ENCODE peak calls at places on chromosomes 13 and 19, in ten cellular contexts. I is central memory CD4-positive, alpha-beta T cell; P is mesenchymal stem cell; R is fibroblast of mammary gland; N is activated CD4-positive, alpha-beta T cell treated with anti-CD3 and anti-CD28 coated beads, Interleukin-2, amount 50 U/mL, for 1 hour; G is hippocampal formation; X is mesothelial cell of epicardium; E is HFFc6; Y is sciatic nerve; F is aorta. Z is an unnamed sample.

GRCh38 chr13:24224232-24224680 is 63.7 kb downstream of the SPATA13 start:
- DNase-seq in N (no peak), P (no peak), G (no peak), F (no peak), R (no peak), X (no peak), E (no peak), Y (no peak), I (no peak), Z (no peak)

GRCh38 chr19:7505682-7506384 is 10.1 kb upstream of the ZNF358 start:
- DNase-seq in N (no peak), I (no peak), Y (peak), G (no peak), X (no peak), P (peak), E (no peak), F (no peak), R (no peak), Z (no peak)

GRCh38 chr19:52825765-52826164 is 4.3 kb upstream of the ZNF28 start:
- DNase-seq in R (no peak), N (no peak), X (no peak), I (no peak), P (no peak), Y (no peak), E (no peak), F (no peak), G (no peak), Z (no peak)

GRCh38 chr19:3109491-3109890 is 15.3 kb downstream of the GNA11 start:
- DNase-seq in R (no peak), P (no peak), N (no peak), Y (no peak), G (no peak), I (no peak), E (no peak), F (no peak), X (no peak), Z (no peak)

GRCh38 chr19:16572332-16573211 is at the start of gene SLC35E1:
- DNase-seq in I (peak), G (peak), F (peak), N (peak), X (peak), E (peak), R (peak), Y (peak), P (peak), Z (peak)

GRCh38 chr13:40490086-40490723 is 176.2 kb downstream of the FOXO1 start:
- DNase-seq in F (no peak), I (peak), R (no peak), Y (no peak), P (no peak), E (no peak), X (no peak), N (peak), G (no peak), Z (no peak)

GRCh38 chr19:41691268-41691970 is 3.3 kb upstream of the CEACAM7 start:
- DNase-seq in G (no peak), F (peak), P (no peak), E (no peak), X (no peak), Y (peak), R (peak), N (peak), I (peak), Z (no peak)

GRCh38 chr19:10550336-10550735 is 6.6 kb downstream of the ATG4D start:
- DNase-seq in X (no peak), G (no peak), F (no peak), Y (no peak), I (no peak), E (no peak), P (no peak), N (no peak), R (no peak), Z (no peak)

GRCh38 chr13:68051910-68052309 is 821.8 kb upstream of the PCDH9 start:
- DNase-seq in R (no peak), G (no peak), E (no peak), N (no peak), X (no peak), F (no peak), P (no peak), Y (no peak), I (no peak), Z (no peak)

GRCh38 chr13:79455331-79455730 is 25.6 kb upstream of the NDFIP2 start:
- DNase-seq in R (peak), Y (no peak), X (no peak), I (no peak), F (no peak), P (no peak), N (no peak), G (no peak), E (peak), Z (no peak)

GRCh38 chr13:24207841-24208240 is 47.3 kb downstream of the SPATA13 start:
- DNase-seq in Y (no peak), E (no peak), I (no peak), G (no peak), P (no peak), R (no peak), X (no peak), N (no peak), F (no peak), Z (no peak)

GRCh38 chr19:3785464-3785937 is 680 bp downstream of the MATK start:
- DNase-seq in N (no peak), Y (no peak), X (no peak), E (no peak), I (no peak), G (no peak), R (no peak), F (no peak), P (no peak), Z (no peak)

GRCh38 chr13:97945792-97946419 is 7.6 kb upstream of the IPO5 start:
- DNase-seq in G (no peak), X (no peak), Y (no peak), N (no peak), R (no peak), I (no peak), F (no peak), E (peak), P (no peak), Z (no peak)

GRCh38 chr19:33755314-33756020 is 41.2 kb upstream of the KCTD15 start:
- DNase-seq in P (no peak), G (no peak), X (no peak), Y (no peak), I (no peak), F (no peak), N (no peak), E (no peak), R (no peak), Z (peak)

GRCh38 chr13:77386046-77386445 is 59.2 kb upstream of the MYCBP2 start:
- DNase-seq in Y (no peak), X (no peak), F (no peak), E (no peak), G (no peak), I (no peak), R (peak), N (no peak), P (no peak), Z (no peak)

GRCh38 chr19:49718511-49718910 is 27.6 kb downstream of the CPT1C start:
- DNase-seq in N (no peak), Y (no peak), I (no peak), R (no peak), E (no peak), X (no peak), F (no peak), P (peak), G (no peak), Z (no peak)

GRCh38 chr19:35556025-35556590 is 7.3 kb downstream of the ATP4A start:
- DNase-seq in N (no peak), P (no peak), Y (no peak), F (no peak), X (no peak), E (no peak), G (no peak), I (no peak), R (no peak), Z (no peak)

GRCh38 chr19:17576758-17577532 is 21.5 kb downstream of the COLGALT1 start:
- DNase-seq in E (no peak), R (peak), N (no peak), Y (peak), P (no peak), X (no peak), G (no peak), I (no peak), F (no peak), Z (no peak)

GRCh38 chr13:77112961-77113360 is 86.0 kb upstream of the FBXL3 start:
- DNase-seq in E (no peak), X (no peak), N (no peak), I (no peak), Y (no peak), P (no peak), G (no peak), F (no peak), R (no peak), Z (no peak)

GRCh38 chr19:7099597-7099921 is 30.1 kb downstream of the ZNF557 start:
- DNase-seq in F (no peak), R (no peak), N (peak), I (no peak), P (no peak), X (no peak), Y (no peak), G (no peak), E (no peak), Z (no peak)

GRCh38 chr13:34502621-34503020 is 439.4 kb upstream of the NBEA start:
- DNase-seq in N (no peak), R (no peak), G (no peak), P (no peak), I (no peak), E (no peak), X (no peak), Y (no peak), F (no peak), Z (no peak)

GRCh38 chr13:21016487-21016886 is 44.9 kb downstream of the LATS2 start:
- DNase-seq in E (no peak), G (no peak), F (no peak), I (no peak), Y (no peak), P (no peak), R (no peak), X (no peak), N (no peak), Z (no peak)

GRCh38 chr13:86383151-86383550 is 583.9 kb upstream of the SLITRK6 start:
- DNase-seq in P (no peak), I (no peak), X (no peak), E (no peak), F (no peak), G (no peak), N (no peak), Y (no peak), R (no peak), Z (no peak)

GRCh38 chr19:49359851-49360845 is 2.1 kb downstream of the TEAD2 start:
- DNase-seq in X (no peak), P (peak), E (no peak), I (no peak), F (no peak), R (no peak), Y (no peak), G (no peak), N (no peak), Z (no peak)

GRCh38 chr19:18287836-18288772 is 6.7 kb upstream of the JUND start:
- DNase-seq in G (no peak), P (no peak), E (no peak), F (no peak), N (no peak), Y (no peak), I (no peak), R (no peak), X (no peak), Z (no peak)

GRCh38 chr13:31209172-31209818 is 9.5 kb downstream of the B3GLCT start:
- DNase-seq in I (peak), G (peak), Y (no peak), R (peak), X (no peak), E (no peak), P (peak), N (no peak), F (no peak), Z (peak)

GRCh38 chr19:44846455-44847143 is 502 bp downstream of the NECTIN2 start:
- DNase-seq in E (no peak), F (peak), R (no peak), I (no peak), Y (peak), G (no peak), P (peak), N (no peak), X (peak), Z (no peak)

Z was measured in D721Med.